ENCODE peak calls at places on chromosomes 4 and X, in five cellular contexts. N is IMR-90, L is sigmoid colon, S is endothelial cell, O is MCF 10A. C is an unnamed sample.

GRCh38 chr4:83219344-83219990 is 65.1 kb downstream of the COQ2 start:
- DNase-seq in N (no peak), L (no peak), S (no peak), O (peak), C (no peak)

GRCh38 chrX:7372843-7373525 is 225.0 kb upstream of the PUDP start:
- DNase-seq in N (peak), L (no peak), S (no peak), O (peak), C (no peak)

GRCh38 chr4:105057370-105058096 is 89.1 kb upstream of the TET2 start:
- DNase-seq in N (no peak), L (no peak), S (no peak), O (no peak), C (no peak)

GRCh38 chr4:178535939-178536579 is 1093.8 kb upstream of the AGA start:
- DNase-seq in N (no peak), L (no peak), S (no peak), O (no peak), C (no peak)

GRCh38 chr4:74127745-74128144 is 28.8 kb upstream of the CXCL2 start:
- DNase-seq in N (no peak), L (no peak), S (no peak), O (no peak), C (no peak)

GRCh38 chrX:24200133-24200532 is 50.6 kb downstream of the ZFX start:
- DNase-seq in N (no peak), L (no peak), S (no peak), O (no peak), C (no peak)

GRCh38 chr4:131054489-131055019 is 1958.6 kb downstream of the C4orf33 start:
- DNase-seq in N (no peak), L (no peak), S (no peak), O (peak), C (no peak)

GRCh38 chr4:183504930-183505555 is at the start of gene ING2:
- DNase-seq in N (no peak), L (no peak), S (no peak), O (peak), C (peak)

GRCh38 chr4:83255584-83255983 is 29.0 kb downstream of the COQ2 start:
- DNase-seq in N (peak), L (no peak), S (no peak), O (peak), C (peak)

GRCh38 chr4:158710814-158711213 is 12.4 kb downstream of the PPID start:
- DNase-seq in N (peak), L (no peak), S (no peak), O (no peak), C (no peak)
- TF ChIP-seq CTCF in N (peak), L (no peak), S (no peak), O (no peak), C (peak)

GRCh38 chrX:115679460-115679859 is 118.5 kb downstream of the PLS3 start:
- DNase-seq in N (peak), L (no peak), S (no peak), O (peak), C (no peak)
- TF ChIP-seq CTCF in N (peak), L (peak), S (no peak), O (peak), C (peak)

GRCh38 chrX:129790808-129791207 is 11.1 kb downstream of the SASH3 start:
- DNase-seq in N (no peak), L (peak), S (no peak), O (no peak), C (no peak)

GRCh38 chrX:129791961-129792570 is 12.3 kb downstream of the SASH3 start:
- DNase-seq in N (no peak), L (peak), S (no peak), O (no peak), C (no peak)

GRCh38 chrX:129792586-129793291 is 13.0 kb downstream of the SASH3 start:
- DNase-seq in N (no peak), L (peak), S (no peak), O (no peak), C (no peak)

GRCh38 chrX:129790146-129790545 is 10.4 kb downstream of the SASH3 start:
- DNase-seq in N (no peak), L (peak), S (no peak), O (no peak), C (no peak)

GRCh38 chrX:129791336-129791735 is 11.6 kb downstream of the SASH3 start:
- DNase-seq in N (no peak), L (peak), S (no peak), O (no peak), C (no peak)
- TF ChIP-seq CTCF in N (no peak), L (no peak), S (no peak), O (no peak), C (no peak)

GRCh38 chrX:137427061-137427778 is 138.7 kb upstream of the ZIC3 start:
- DNase-seq in N (no peak), L (no peak), S (peak), O (no peak), C (no peak)

GRCh38 chrX:137427813-137428212 is 138.1 kb upstream of the ZIC3 start:
- DNase-seq in N (no peak), L (no peak), S (no peak), O (no peak), C (no peak)

GRCh38 chrX:137428251-137428661 is 137.7 kb upstream of the ZIC3 start:
- DNase-seq in N (no peak), L (no peak), S (peak), O (no peak), C (no peak)

GRCh38 chrX:137430301-137430700 is 135.6 kb upstream of the ZIC3 start:
- DNase-seq in N (no peak), L (no peak), S (no peak), O (no peak), C (no peak)

DNA sequence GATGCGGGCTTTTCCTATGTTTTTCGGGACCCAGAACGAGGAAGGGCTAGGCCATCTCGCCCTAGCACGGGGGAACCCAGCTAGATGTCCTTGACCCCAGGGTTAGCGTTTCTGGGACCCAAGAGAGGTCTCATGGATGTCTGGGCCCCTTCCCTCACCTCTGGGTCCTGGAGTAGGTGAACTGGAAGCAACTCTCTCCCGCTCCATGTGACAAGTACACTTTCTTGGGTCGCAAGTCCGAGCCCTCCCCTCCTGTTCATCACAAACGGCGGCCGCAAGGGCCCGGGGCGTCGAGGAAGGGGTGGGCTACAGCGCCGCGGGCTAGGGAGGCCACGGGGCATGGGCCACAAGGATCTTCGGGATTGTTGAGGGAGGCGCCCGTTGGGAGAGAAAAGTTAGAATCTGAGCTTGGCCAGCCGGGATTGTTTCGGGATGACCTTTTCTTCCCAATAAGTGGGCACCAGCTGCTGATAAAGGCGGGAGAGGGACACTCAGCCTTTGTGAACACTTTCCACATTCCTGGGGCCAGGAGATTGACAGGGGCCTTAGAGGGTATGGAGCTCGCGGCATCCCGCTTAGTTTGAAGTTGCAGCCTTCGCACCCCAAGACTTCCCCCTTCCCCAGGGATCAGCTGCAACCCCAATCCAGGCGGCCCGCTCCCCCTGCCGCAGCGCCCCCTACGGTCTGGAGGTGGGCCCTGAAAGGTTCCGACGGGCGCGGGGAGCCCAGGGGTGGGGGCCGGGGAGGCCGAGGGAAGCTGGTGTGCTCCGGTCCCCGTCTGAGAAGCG is 137.0 kb upstream of the ZIC3 start:
- DNase-seq in N (no peak), L (no peak), S (peak), O (no peak), C (no peak)
- TF ChIP-seq CTCF in N (no peak), L (no peak), S (no peak), O (no peak), C (no peak)

GRCh38 chr4:102578819-102579218 is 77.7 kb downstream of the NFKB1 start:
- DNase-seq in N (no peak), L (no peak), S (peak), O (no peak), C (no peak)
- TF ChIP-seq CTCF in N (no peak), L (no peak), S (peak), O (no peak), C (no peak)

GRCh38 chr4:110970642-110971041 is 347.8 kb upstream of the PITX2 start:
- DNase-seq in N (peak), L (no peak), S (peak), O (peak), C (no peak)
- TF ChIP-seq CTCF in N (peak), L (no peak), S (peak), O (peak), C (peak)

DNA sequence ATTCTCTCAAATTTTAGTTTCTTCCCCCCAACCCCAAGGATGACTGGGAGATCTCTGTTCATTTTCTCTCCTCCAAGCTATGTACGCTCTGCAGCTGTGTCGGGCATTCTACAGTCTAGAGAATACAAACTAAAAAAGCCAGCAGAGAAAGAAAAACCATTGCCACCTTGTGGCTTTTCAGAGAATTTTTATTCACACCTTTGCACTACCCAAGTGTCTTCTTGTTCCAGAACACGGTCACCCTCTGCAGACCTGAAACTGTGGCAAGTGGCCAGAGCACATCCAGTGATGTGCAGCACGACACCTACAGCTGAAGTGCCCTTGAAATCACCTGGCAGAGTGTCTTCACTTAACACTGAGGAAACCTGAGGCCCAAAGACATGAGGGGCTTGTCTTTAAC is 68.6 kb downstream of the CHST7 start:
- DNase-seq in N (peak), L (no peak), S (no peak), O (peak), C (no peak)
- TF ChIP-seq CTCF in N (peak), L (peak), S (peak), O (peak), C (peak)

DNA sequence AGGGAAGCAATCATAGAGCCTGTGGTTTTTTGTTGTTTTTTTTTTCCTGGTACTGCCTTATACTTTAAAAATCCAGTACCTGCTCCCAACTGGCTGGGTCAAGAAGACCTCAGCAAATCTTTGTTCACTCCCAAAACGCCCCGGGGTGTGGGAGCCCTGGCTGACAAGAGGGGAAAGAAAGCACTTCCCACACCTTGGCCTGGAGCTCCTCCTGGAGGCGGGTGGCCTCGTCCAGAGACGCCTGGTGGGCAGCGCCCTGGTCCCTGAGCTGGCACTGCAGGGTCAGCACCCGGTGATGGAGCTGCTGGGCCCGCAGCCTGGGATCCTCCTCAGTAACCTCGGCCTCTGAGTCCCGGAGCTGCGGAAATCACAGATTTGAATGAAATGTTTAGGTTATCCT is 38.2 kb downstream of the C4orf50 start:
- DNase-seq in N (no peak), L (no peak), S (peak), O (peak), C (no peak)
- TF ChIP-seq CTCF in N (peak), L (no peak), S (no peak), O (no peak), C (no peak)

GRCh38 chrX:138745215-138745614 is 33.7 kb upstream of the FGF13 start:
- DNase-seq in N (peak), L (no peak), S (peak), O (peak), C (peak)

GRCh38 chrX:138748480-138748879 is 37.0 kb upstream of the FGF13 start:
- DNase-seq in N (peak), L (no peak), S (no peak), O (peak), C (no peak)
- TF ChIP-seq CTCF in N (peak), L (peak), S (peak), O (peak), C (peak)

GRCh38 chr4:120843840-120844527 is 78.5 kb downstream of the PRDM5 start:
- DNase-seq in N (no peak), L (no peak), S (peak), O (no peak), C (no peak)
- TF ChIP-seq CTCF in N (peak), L (no peak), S (peak), O (peak), C (peak)

C was measured in AG09319.